ENCODE peak calls at places on chromosomes 2 and 18, in four cellular contexts. One of them, this sample, is unnamed.
A peak's percentile ranks its signal among the peaks of the same experiment; 100 is the strongest.

GRCh38 chr2:32553829-32554432 is 73.9 kb upstream of the TTC27 start:
- DNase-seq in PC-3: peak; percentile 54
- DNase-seq in lower lobe of right lung: no peak
- DNase-seq in AG09319: peak; percentile 15
- DNase-seq in this sample: no peak

GRCh38 chr18:55300469-55301195 is 287.4 kb downstream of the TCF4 start:
- DNase-seq in PC-3: no peak
- DNase-seq in lower lobe of right lung: no peak
- DNase-seq in AG09319: peak; percentile 90
- DNase-seq in this sample: no peak

GRCh38 chr2:209351636-209352035 is 72.2 kb upstream of the MAP2 start:
- DNase-seq in PC-3: no peak
- DNase-seq in lower lobe of right lung: no peak
- DNase-seq in AG09319: no peak
- DNase-seq in this sample: no peak

GRCh38 chr2:239297142-239298125 is 103.4 kb downstream of the HDAC4 start:
- DNase-seq in PC-3: no peak
- DNase-seq in lower lobe of right lung: no peak
- DNase-seq in AG09319: no peak
- DNase-seq in this sample: no peak

GRCh38 chr18:51614033-51614432 is 416.6 kb upstream of the MEX3C start:
- DNase-seq in PC-3: peak; percentile 67
- DNase-seq in lower lobe of right lung: no peak
- DNase-seq in AG09319: no peak
- DNase-seq in this sample: peak; percentile 41

GRCh38 chr2:58913082-58913726 is 672.1 kb upstream of the FANCL start:
- DNase-seq in PC-3: no peak
- DNase-seq in lower lobe of right lung: no peak
- DNase-seq in AG09319: no peak
- DNase-seq in this sample: no peak

GRCh38 chr2:192155521-192156118 is 39.1 kb downstream of the TMEFF2 start:
- DNase-seq in PC-3: no peak
- DNase-seq in lower lobe of right lung: no peak
- DNase-seq in AG09319: no peak
- DNase-seq in this sample: no peak

GRCh38 chr18:24126155-24126947 is 12.5 kb upstream of the CABYR start:
- DNase-seq in PC-3: no peak
- DNase-seq in lower lobe of right lung: no peak
- DNase-seq in AG09319: no peak
- DNase-seq in this sample: no peak

GRCh38 chr2:235859651-235860050 is 308.5 kb downstream of the GBX2 start:
- DNase-seq in PC-3: no peak
- DNase-seq in lower lobe of right lung: no peak
- DNase-seq in AG09319: no peak
- DNase-seq in this sample: no peak

GRCh38 chr2:164523026-164523425 is 98.3 kb downstream of the GRB14 start:
- DNase-seq in PC-3: peak; percentile 47
- DNase-seq in lower lobe of right lung: no peak
- DNase-seq in AG09319: no peak
- DNase-seq in this sample: no peak

GRCh38 chr18:9516437-9517064 is 41.2 kb downstream of the RALBP1 start:
- DNase-seq in PC-3: peak; percentile 79
- DNase-seq in lower lobe of right lung: no peak
- DNase-seq in AG09319: no peak
- DNase-seq in this sample: no peak

GRCh38 chr2:239283288-239283945 is 117.4 kb downstream of the HDAC4 start:
- DNase-seq in PC-3: no peak
- DNase-seq in lower lobe of right lung: no peak
- DNase-seq in AG09319: no peak
- DNase-seq in this sample: no peak

GRCh38 chr18:13387856-13388548 is 169.4 kb downstream of the LDLRAD4 start:
- DNase-seq in PC-3: no peak
- DNase-seq in lower lobe of right lung: no peak
- DNase-seq in AG09319: peak; percentile 22
- DNase-seq in this sample: no peak

GRCh38 chr18:7334973-7335568 is 104.2 kb downstream of the LRRC30 start:
- DNase-seq in PC-3: peak; percentile 12
- DNase-seq in lower lobe of right lung: no peak
- DNase-seq in AG09319: no peak
- DNase-seq in this sample: no peak

GRCh38 chr18:54388203-54389142 is 30.8 kb downstream of the C18orf54 start:
- DNase-seq in PC-3: peak; percentile 96
- DNase-seq in lower lobe of right lung: no peak
- DNase-seq in AG09319: peak; percentile 25
- DNase-seq in this sample: no peak

GRCh38 chr18:35267161-35267651 is 22.8 kb downstream of the ZSCAN30 start:
- DNase-seq in PC-3: no peak
- DNase-seq in lower lobe of right lung: peak; percentile 87
- DNase-seq in AG09319: no peak
- DNase-seq in this sample: peak; percentile 49

GRCh38 chr2:164785447-164785846 is 56.2 kb downstream of the COBLL1 start:
- DNase-seq in PC-3: no peak
- DNase-seq in lower lobe of right lung: no peak
- DNase-seq in AG09319: no peak
- DNase-seq in this sample: no peak

GRCh38 chr2:9276074-9276473 is 69.5 kb downstream of the ASAP2 start:
- DNase-seq in PC-3: no peak
- DNase-seq in lower lobe of right lung: no peak
- DNase-seq in AG09319: no peak
- DNase-seq in this sample: no peak

GRCh38 chr2:96320326-96321229 is 4.5 kb upstream of the ITPRIPL1 start:
- DNase-seq in PC-3: peak; percentile 60
- DNase-seq in lower lobe of right lung: no peak
- DNase-seq in AG09319: no peak
- DNase-seq in this sample: no peak

GRCh38 chr2:161090401-161090800 is 69.8 kb upstream of the TANK start:
- DNase-seq in PC-3: no peak
- DNase-seq in lower lobe of right lung: no peak
- DNase-seq in AG09319: no peak
- DNase-seq in this sample: no peak

GRCh38 chr18:48950536-48951447 is at the start of gene SMAD7:
- DNase-seq in PC-3: no peak
- DNase-seq in lower lobe of right lung: peak; percentile 66
- DNase-seq in AG09319: no peak
- DNase-seq in this sample: no peak

GRCh38 chr18:48952287-48953095 is 1.7 kb upstream of the SMAD7 start:
- DNase-seq in PC-3: peak; percentile 39
- DNase-seq in lower lobe of right lung: peak; percentile 90
- DNase-seq in AG09319: peak; percentile 70
- DNase-seq in this sample: no peak

GRCh38 chr18:48953096-48953706 is 2.4 kb upstream of the SMAD7 start:
- DNase-seq in PC-3: no peak
- DNase-seq in lower lobe of right lung: no peak
- DNase-seq in AG09319: no peak
- DNase-seq in this sample: no peak

GRCh38 chr18:48949606-48950535 is 894 bp downstream of the SMAD7 start:
- DNase-seq in PC-3: peak; percentile 37
- DNase-seq in lower lobe of right lung: peak; percentile 72
- DNase-seq in AG09319: no peak
- DNase-seq in this sample: no peak

DNA sequence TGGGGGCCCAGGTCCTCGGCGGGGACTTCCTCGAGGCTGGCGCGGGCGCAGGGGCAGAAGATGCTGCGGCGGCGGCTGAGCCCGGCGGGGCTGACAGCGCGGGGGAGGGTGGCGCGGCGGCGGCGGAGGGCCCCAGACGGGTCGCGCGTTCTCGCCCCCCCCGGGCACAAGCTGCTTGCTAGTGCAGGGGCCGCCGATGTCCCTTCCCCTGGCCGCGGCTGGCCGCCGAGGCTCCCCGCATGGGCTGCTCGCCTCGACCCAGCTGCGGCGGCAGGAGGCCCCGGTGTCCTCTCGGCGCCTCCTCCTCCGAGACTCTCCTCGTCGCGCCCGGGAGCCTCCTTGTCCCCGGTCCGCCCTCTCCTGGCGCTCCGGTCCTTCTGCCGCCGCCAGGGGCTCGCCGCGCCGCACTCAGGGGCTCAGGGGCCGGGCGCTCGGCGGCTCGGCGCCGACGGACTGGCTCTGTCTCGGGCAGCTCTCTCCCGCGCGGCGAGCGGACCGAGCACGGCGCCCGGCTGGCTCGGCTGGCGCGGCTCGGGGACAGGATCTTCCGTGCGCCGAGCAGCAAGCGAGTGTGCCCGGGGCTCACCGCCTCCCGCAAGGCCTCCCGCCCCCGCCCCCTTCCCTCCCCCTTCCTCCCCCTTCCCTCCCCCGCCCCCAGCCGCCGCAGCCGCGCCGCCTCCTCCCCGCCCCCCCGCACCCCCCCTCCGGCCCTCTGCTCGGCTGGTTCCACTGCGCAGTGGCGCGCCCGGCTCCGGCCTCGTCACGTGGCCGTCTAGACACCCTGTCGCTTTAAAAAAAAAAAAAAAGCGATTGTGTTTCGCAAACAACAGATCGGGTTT is 902 bp upstream of the SMAD7 start:
- DNase-seq in PC-3: peak; percentile 61
- DNase-seq in lower lobe of right lung: peak; percentile 95
- DNase-seq in AG09319: peak; percentile 81
- DNase-seq in this sample: no peak
- TF ChIP-seq CTCF in PC-3: no peak
- TF ChIP-seq CTCF in lower lobe of right lung: no peak
- TF ChIP-seq CTCF in AG09319: no peak
- TF ChIP-seq CTCF in this sample: peak; percentile 33

GRCh38 chr2:242059566-242059965 is 190.0 kb downstream of the RTP5 start:
- DNase-seq in PC-3: no peak
- DNase-seq in lower lobe of right lung: no peak
- DNase-seq in AG09319: no peak
- DNase-seq in this sample: no peak
- TF ChIP-seq CTCF in PC-3: no peak
- TF ChIP-seq CTCF in lower lobe of right lung: no peak
- TF ChIP-seq CTCF in AG09319: no peak
- TF ChIP-seq CTCF in this sample: no peak

GRCh38 chr2:46416739-46417403 is 62.5 kb upstream of the TMEM247 start:
- DNase-seq in PC-3: peak; percentile 95
- DNase-seq in lower lobe of right lung: no peak
- DNase-seq in AG09319: no peak
- DNase-seq in this sample: no peak
- TF ChIP-seq CTCF in PC-3: no peak
- TF ChIP-seq CTCF in lower lobe of right lung: no peak
- TF ChIP-seq CTCF in AG09319: no peak
- TF ChIP-seq CTCF in this sample: no peak

DNA sequence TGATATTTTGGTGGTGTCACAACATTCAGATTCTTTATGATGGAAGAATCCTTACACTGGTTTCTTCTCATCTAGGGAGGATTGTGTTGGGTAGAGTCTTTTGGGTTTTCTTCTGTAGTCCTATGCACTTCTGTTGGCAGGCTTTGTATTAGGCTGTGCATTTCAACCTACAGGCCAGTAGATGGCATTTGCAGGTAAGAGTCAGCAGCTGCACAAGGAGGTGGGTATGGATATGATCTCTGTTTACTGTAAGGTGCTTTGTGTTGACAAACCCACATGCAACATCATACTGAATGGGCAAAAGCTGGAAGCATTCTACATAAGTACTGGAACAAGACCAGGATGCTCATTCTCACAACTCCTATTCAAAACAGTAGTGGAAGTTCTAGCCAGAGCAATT is 656.8 kb downstream of the METTL4 start:
- DNase-seq in PC-3: peak; percentile 56
- DNase-seq in lower lobe of right lung: no peak
- DNase-seq in AG09319: no peak
- DNase-seq in this sample: no peak
- TF ChIP-seq CTCF in PC-3: peak; percentile 76
- TF ChIP-seq CTCF in lower lobe of right lung: no peak
- TF ChIP-seq CTCF in AG09319: no peak
- TF ChIP-seq CTCF in this sample: no peak

GRCh38 chr18:50610349-50610748 is 50.5 kb downstream of the MAPK4 start:
- DNase-seq in PC-3: no peak
- DNase-seq in lower lobe of right lung: no peak
- DNase-seq in AG09319: no peak
- DNase-seq in this sample: no peak
- TF ChIP-seq CTCF in PC-3: peak; percentile 15
- TF ChIP-seq CTCF in lower lobe of right lung: no peak
- TF ChIP-seq CTCF in AG09319: no peak
- TF ChIP-seq CTCF in this sample: no peak

GRCh38 chr2:233915133-233915532 is 2.0 kb upstream of the TRPM8 start:
- DNase-seq in PC-3: peak; percentile 47
- DNase-seq in lower lobe of right lung: no peak
- DNase-seq in AG09319: no peak
- DNase-seq in this sample: no peak
- TF ChIP-seq CTCF in PC-3: peak; percentile 58
- TF ChIP-seq CTCF in lower lobe of right lung: no peak
- TF ChIP-seq CTCF in AG09319: peak; percentile 3
- TF ChIP-seq CTCF in this sample: no peak

GRCh38 chr2:198660491-198660890 is 797.2 kb downstream of the SATB2 start:
- DNase-seq in PC-3: no peak
- DNase-seq in lower lobe of right lung: no peak
- DNase-seq in AG09319: no peak
- DNase-seq in this sample: no peak

GRCh38 chr2:198656869-198657268 is 800.9 kb downstream of the SATB2 start:
- DNase-seq in PC-3: no peak
- DNase-seq in lower lobe of right lung: no peak
- DNase-seq in AG09319: no peak
- DNase-seq in this sample: no peak

GRCh38 chr2:198659471-198659870 is 798.3 kb downstream of the SATB2 start:
- DNase-seq in PC-3: no peak
- DNase-seq in lower lobe of right lung: no peak
- DNase-seq in AG09319: no peak
- DNase-seq in this sample: no peak

GRCh38 chr2:198662916-198663315 is 794.8 kb downstream of the SATB2 start:
- DNase-seq in PC-3: no peak
- DNase-seq in lower lobe of right lung: no peak
- DNase-seq in AG09319: no peak
- DNase-seq in this sample: no peak

DNA sequence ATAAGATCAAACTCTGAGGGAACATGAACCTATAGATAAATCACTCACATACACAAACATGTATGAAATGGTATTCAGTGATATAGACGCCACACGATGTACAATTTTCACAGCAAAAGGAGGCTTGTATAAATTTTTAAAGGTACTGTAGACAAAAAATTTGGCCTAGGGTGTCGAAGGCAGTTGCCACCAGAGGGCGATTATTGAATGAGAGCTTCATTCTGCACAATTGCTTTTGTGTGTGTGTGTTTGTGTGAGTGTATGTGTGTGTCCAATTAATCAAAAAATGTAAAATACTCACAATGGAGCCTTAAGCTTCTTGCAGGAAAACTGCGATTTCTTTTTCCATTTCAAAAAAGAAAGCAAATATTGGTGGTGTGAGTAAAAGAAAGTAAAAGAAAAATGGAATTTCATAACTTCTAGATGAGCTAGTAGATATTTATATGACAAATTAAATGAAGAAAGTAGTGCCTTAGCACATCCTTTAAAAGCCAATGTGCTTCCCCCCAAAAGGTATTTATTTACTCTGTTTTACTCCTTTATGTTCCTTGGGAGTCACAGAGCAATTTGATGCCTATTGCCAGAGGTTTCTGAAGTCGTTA is 800.1 kb downstream of the SATB2 start:
- DNase-seq in PC-3: peak; percentile 44
- DNase-seq in lower lobe of right lung: no peak
- DNase-seq in AG09319: no peak
- DNase-seq in this sample: no peak
- TF ChIP-seq CTCF in PC-3: peak; percentile 74
- TF ChIP-seq CTCF in lower lobe of right lung: no peak
- TF ChIP-seq CTCF in AG09319: peak; percentile 53
- TF ChIP-seq CTCF in this sample: no peak

GRCh38 chr2:186903183-186903582 is 54.2 kb upstream of the ZSWIM2 start:
- DNase-seq in PC-3: peak; percentile 38
- DNase-seq in lower lobe of right lung: no peak
- DNase-seq in AG09319: no peak
- DNase-seq in this sample: no peak
- TF ChIP-seq CTCF in PC-3: peak; percentile 75
- TF ChIP-seq CTCF in lower lobe of right lung: peak; percentile 36
- TF ChIP-seq CTCF in AG09319: peak; percentile 26
- TF ChIP-seq CTCF in this sample: no peak